ENCODE peak calls at places on chromosomes 3 and 15, in four cellular contexts. One of them, this sample, is unnamed.

GRCh38 chr3:17772556-17772955 is 30.1 kb upstream of the TBC1D5 start:
- DNase-seq in HepG2: no peak
- DNase-seq in A549: no peak
- DNase-seq in GM12878: no peak
- DNase-seq in this sample: no peak

GRCh38 chr3:8450618-8451017 is 51.0 kb upstream of the LMCD1 start:
- DNase-seq in HepG2: no peak
- DNase-seq in A549: no peak
- DNase-seq in GM12878: no peak
- DNase-seq in this sample: no peak

GRCh38 chr3:197456271-197457091 is 99.3 kb downstream of the BDH1 start:
- DNase-seq in HepG2: peak
- DNase-seq in A549: peak
- DNase-seq in GM12878: no peak
- DNase-seq in this sample: peak

GRCh38 chr15:66222273-66223198 is 31.0 kb downstream of the MEGF11 start:
- DNase-seq in HepG2: no peak
- DNase-seq in A549: no peak
- DNase-seq in GM12878: no peak
- DNase-seq in this sample: no peak

GRCh38 chr3:138349926-138350665 is 1.7 kb downstream of the MRAS start:
- DNase-seq in HepG2: peak
- DNase-seq in A549: no peak
- DNase-seq in GM12878: no peak
- DNase-seq in this sample: no peak

GRCh38 chr3:187798126-187798525 is 52.9 kb upstream of the BCL6 start:
- DNase-seq in HepG2: no peak
- DNase-seq in A549: no peak
- DNase-seq in GM12878: no peak
- DNase-seq in this sample: no peak

GRCh38 chr3:4820296-4821121 is 158.7 kb upstream of the BHLHE40 start:
- DNase-seq in HepG2: no peak
- DNase-seq in A549: no peak
- DNase-seq in GM12878: no peak
- DNase-seq in this sample: no peak

GRCh38 chr3:34106879-34107278 is 308.4 kb downstream of the PDCD6IP start:
- DNase-seq in HepG2: no peak
- DNase-seq in A549: no peak
- DNase-seq in GM12878: peak
- DNase-seq in this sample: peak

GRCh38 chr3:106392905-106393304 is 524.1 kb upstream of the CBLB start:
- DNase-seq in HepG2: no peak
- DNase-seq in A549: no peak
- DNase-seq in GM12878: no peak
- DNase-seq in this sample: no peak

GRCh38 chr3:174051191-174051590 is 653.6 kb downstream of the NLGN1 start:
- DNase-seq in HepG2: no peak
- DNase-seq in A549: no peak
- DNase-seq in GM12878: no peak
- DNase-seq in this sample: no peak

GRCh38 chr3:175805825-175806224 is 946.7 kb downstream of the NAALADL2 start:
- DNase-seq in HepG2: no peak
- DNase-seq in A549: no peak
- DNase-seq in GM12878: no peak
- DNase-seq in this sample: no peak

GRCh38 chr15:37046876-37047614 is 53.3 kb downstream of the MEIS2 start:
- DNase-seq in HepG2: peak
- DNase-seq in A549: no peak
- DNase-seq in GM12878: no peak
- DNase-seq in this sample: no peak

GRCh38 chr3:119643528-119643927 is 16.9 kb downstream of the POPDC2 start:
- DNase-seq in HepG2: no peak
- DNase-seq in A549: peak
- DNase-seq in GM12878: no peak
- DNase-seq in this sample: no peak

GRCh38 chr3:175187586-175187985 is 328.5 kb downstream of the NAALADL2 start:
- DNase-seq in HepG2: no peak
- DNase-seq in A549: no peak
- DNase-seq in GM12878: no peak
- DNase-seq in this sample: no peak

GRCh38 chr15:67794832-67795574 is 30.3 kb upstream of the SKOR1 start:
- DNase-seq in HepG2: no peak
- DNase-seq in A549: no peak
- DNase-seq in GM12878: no peak
- DNase-seq in this sample: no peak

GRCh38 chr15:69701198-69701597 is 248.6 kb downstream of the RPLP1 start:
- DNase-seq in HepG2: no peak
- DNase-seq in A549: no peak
- DNase-seq in GM12878: no peak
- DNase-seq in this sample: no peak

GRCh38 chr15:52857471-52857870 is 67.3 kb upstream of the ONECUT1 start:
- DNase-seq in HepG2: no peak
- DNase-seq in A549: no peak
- DNase-seq in GM12878: no peak
- DNase-seq in this sample: no peak

GRCh38 chr15:99944131-99944530 is 210.9 kb upstream of the LYSMD4 start:
- DNase-seq in HepG2: no peak
- DNase-seq in A549: no peak
- DNase-seq in GM12878: no peak
- DNase-seq in this sample: no peak

GRCh38 chr15:45231061-45231576 is 20.9 kb upstream of the SLC28A2 start:
- DNase-seq in HepG2: no peak
- DNase-seq in A549: no peak
- DNase-seq in GM12878: no peak
- DNase-seq in this sample: no peak

GRCh38 chr3:150765949-150766720 is 3.2 kb upstream of the SIAH2 start:
- DNase-seq in HepG2: peak
- DNase-seq in A549: no peak
- DNase-seq in GM12878: peak
- DNase-seq in this sample: peak

GRCh38 chr3:184538600-184539431 is 22.8 kb upstream of the EPHB3 start:
- DNase-seq in HepG2: no peak
- DNase-seq in A549: no peak
- DNase-seq in GM12878: no peak
- DNase-seq in this sample: no peak

GRCh38 chr3:60886518-60886917 is 364.7 kb downstream of the FHIT start:
- DNase-seq in HepG2: no peak
- DNase-seq in A549: no peak
- DNase-seq in GM12878: no peak
- DNase-seq in this sample: no peak

GRCh38 chr15:70783610-70784021 is 20.3 kb upstream of the UACA start:
- DNase-seq in HepG2: peak
- DNase-seq in A549: no peak
- DNase-seq in GM12878: no peak
- DNase-seq in this sample: no peak
- TF ChIP-seq JUNB in HepG2: no peak
- TF ChIP-seq JUNB in A549: peak
- TF ChIP-seq JUNB in GM12878: no peak
- TF ChIP-seq JUNB in this sample: no peak

GRCh38 chr3:77001071-77001470 is 38.8 kb upstream of the ROBO2 start:
- DNase-seq in HepG2: no peak
- DNase-seq in A549: no peak
- DNase-seq in GM12878: no peak
- DNase-seq in this sample: no peak

GRCh38 chr3:76998555-76998954 is 41.3 kb upstream of the ROBO2 start:
- DNase-seq in HepG2: no peak
- DNase-seq in A549: no peak
- DNase-seq in GM12878: no peak
- DNase-seq in this sample: no peak

GRCh38 chr3:76997733-76998132 is 42.2 kb upstream of the ROBO2 start:
- DNase-seq in HepG2: no peak
- DNase-seq in A549: no peak
- DNase-seq in GM12878: no peak
- DNase-seq in this sample: no peak
- TF ChIP-seq ESRRA in HepG2: no peak
- TF ChIP-seq ESRRA in A549: no peak
- TF ChIP-seq ESRRA in GM12878: no peak
- TF ChIP-seq ESRRA in this sample: no peak

GRCh38 chr3:113536627-113537101 is 4.3 kb downstream of the SIDT1 start:
- DNase-seq in HepG2: no peak
- DNase-seq in A549: peak
- DNase-seq in GM12878: no peak
- DNase-seq in this sample: no peak
- TF ChIP-seq JUNB in HepG2: no peak
- TF ChIP-seq JUNB in A549: peak
- TF ChIP-seq JUNB in GM12878: no peak
- TF ChIP-seq JUNB in this sample: no peak

GRCh38 chr3:54791552-54792156 is 136.2 kb downstream of the LRTM1 start:
- DNase-seq in HepG2: no peak
- DNase-seq in A549: no peak
- DNase-seq in GM12878: no peak
- DNase-seq in this sample: no peak
- TF ChIP-seq ESRRA in HepG2: no peak
- TF ChIP-seq ESRRA in A549: no peak
- TF ChIP-seq ESRRA in GM12878: no peak
- TF ChIP-seq ESRRA in this sample: no peak

DNA sequence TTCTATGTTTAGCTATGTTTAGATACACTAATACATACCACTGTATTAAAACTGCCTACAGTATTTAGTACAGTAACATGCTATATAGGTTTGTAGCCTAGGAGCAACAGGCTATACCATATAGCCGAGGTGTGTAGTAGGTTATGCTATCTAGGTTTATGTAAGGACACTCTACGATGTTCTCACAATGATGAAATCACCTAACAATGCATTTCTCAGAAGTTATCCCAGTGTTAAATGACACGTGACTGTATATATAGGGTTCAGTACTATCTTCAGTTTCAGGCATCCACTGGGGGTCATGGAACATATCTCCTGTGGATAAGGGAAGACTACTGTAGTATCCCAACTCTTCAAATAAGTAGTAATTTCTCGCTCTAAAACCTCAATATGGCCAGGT is 97.4 kb downstream of the TMCC1 start:
- DNase-seq in HepG2: no peak
- DNase-seq in A549: no peak
- DNase-seq in GM12878: no peak
- DNase-seq in this sample: no peak
- TF ChIP-seq JUNB in HepG2: no peak
- TF ChIP-seq JUNB in A549: no peak
- TF ChIP-seq JUNB in GM12878: no peak
- TF ChIP-seq JUNB in this sample: no peak

GRCh38 chr3:45226206-45226915 is at the start of gene TMEM158:
- DNase-seq in HepG2: peak
- DNase-seq in A549: peak
- DNase-seq in GM12878: no peak
- DNase-seq in this sample: peak
- TF ChIP-seq ESRRA in HepG2: no peak
- TF ChIP-seq ESRRA in A549: no peak
- TF ChIP-seq ESRRA in GM12878: no peak
- TF ChIP-seq ESRRA in this sample: no peak

DNA sequence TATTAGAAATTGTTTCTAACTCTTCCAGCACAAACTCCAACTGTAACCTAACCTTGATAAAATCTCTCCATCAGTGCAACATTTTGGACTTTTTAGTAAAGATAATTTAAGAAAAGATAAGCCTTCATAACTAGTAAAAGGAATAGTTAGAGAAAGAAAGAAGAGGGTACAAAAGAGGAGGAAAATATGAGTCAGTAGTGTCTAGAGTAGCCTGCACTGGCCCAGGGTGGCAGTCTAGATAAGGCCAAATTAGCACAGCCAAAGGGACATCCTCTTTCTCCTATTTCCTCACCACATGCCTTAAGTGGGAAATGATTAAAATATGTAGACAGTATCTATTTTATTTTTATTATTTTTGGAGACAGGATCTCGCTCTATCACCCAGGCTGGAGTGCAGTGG is 3.7 kb downstream of the PROS1 start:
- DNase-seq in HepG2: no peak
- DNase-seq in A549: no peak
- DNase-seq in GM12878: no peak
- DNase-seq in this sample: peak
- TF ChIP-seq JUNB in HepG2: no peak
- TF ChIP-seq JUNB in A549: no peak
- TF ChIP-seq JUNB in GM12878: no peak
- TF ChIP-seq JUNB in this sample: no peak

DNA sequence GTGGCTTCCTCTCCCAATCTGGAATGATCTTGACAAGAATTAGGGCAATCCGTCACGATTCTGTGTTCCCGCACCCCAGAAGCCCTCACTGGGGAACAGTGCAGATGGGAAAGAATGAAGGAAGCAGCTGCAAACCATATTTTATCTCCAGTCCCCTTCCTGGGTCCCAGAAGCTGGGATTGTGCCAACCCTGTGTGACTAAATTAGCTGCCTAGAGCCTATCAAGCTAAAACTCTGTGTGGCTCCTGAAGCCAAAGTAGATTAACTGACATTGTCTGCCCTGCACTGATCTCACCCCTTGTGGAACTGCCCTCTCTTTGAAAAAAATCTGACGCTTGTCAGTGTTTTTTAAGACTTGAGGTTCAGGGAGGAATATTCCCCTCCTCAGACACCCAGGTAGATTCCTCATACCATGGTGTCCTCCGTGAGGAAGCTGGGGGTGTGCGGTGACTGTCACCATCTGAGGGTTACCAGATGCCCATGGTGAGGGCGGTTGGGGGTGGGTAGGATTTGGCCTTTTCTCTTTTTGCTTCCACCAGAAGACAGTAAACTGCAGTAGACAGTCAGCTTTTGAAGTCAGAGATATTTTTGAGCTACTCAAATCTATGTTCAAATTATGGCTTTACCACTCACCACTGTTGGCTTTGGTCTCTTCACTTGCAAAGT is 358.3 kb upstream of the TPM1 start:
- DNase-seq in HepG2: no peak
- DNase-seq in A549: no peak
- DNase-seq in GM12878: no peak
- DNase-seq in this sample: no peak
- TF ChIP-seq ESRRA in HepG2: no peak
- TF ChIP-seq ESRRA in A549: no peak
- TF ChIP-seq ESRRA in GM12878: no peak
- TF ChIP-seq ESRRA in this sample: no peak

DNA sequence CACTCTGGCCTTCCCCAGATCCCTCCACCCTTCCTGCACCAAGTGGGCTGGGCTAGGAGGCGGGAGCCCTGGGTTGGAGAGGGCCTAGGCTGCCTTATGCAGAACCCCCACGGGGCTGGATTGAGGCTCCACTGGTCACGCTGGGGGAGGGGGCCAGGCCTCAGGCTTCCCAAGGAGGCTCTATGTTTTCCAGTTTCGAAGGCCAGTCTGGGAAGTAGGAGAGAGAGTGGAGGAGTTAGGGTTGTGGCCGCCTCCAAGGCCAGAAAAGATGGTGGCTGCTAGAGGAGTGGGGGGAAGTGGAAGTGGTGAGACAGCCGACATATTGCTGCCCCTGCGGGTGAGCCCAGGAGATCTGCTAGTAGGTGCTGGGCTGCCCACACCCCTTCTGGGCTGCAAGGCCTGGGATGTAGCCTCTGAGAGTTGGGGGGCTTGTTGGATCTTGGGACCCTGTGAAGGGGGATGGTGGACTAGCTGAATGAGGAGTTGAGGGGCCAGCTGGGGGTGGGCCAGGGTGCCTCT is 1.2 kb downstream of the GNAI2 start:
- DNase-seq in HepG2: no peak
- DNase-seq in A549: no peak
- DNase-seq in GM12878: no peak
- DNase-seq in this sample: peak
- TF ChIP-seq JUNB in HepG2: no peak
- TF ChIP-seq JUNB in A549: no peak
- TF ChIP-seq JUNB in GM12878: no peak
- TF ChIP-seq JUNB in this sample: no peak

This sample was measured in K562.